ENCODE peak calls at places on chromosomes 12 and 14, in five cellular contexts. K is NCI-H187, B is Right ventricle myocardium superior, N is NCI-H774, G is mesothelial cell of epicardium. E is an unnamed sample.
A peak's percentile ranks its signal among the peaks of the same experiment; 100 is the strongest.

GRCh38 chr12:49867580-49868341 is 24.9 kb upstream of the BCDIN3D start:
- DNase-seq in G (no peak), K (no peak), B (no peak), N (no peak), E (no peak)

GRCh38 chr12:47383942-47384341 is 304.2 kb upstream of the AMIGO2 start:
- DNase-seq in N (no peak), K (no peak), B (no peak), G (no peak), E (no peak)

GRCh38 chr12:15928345-15928744 is 17.2 kb downstream of the DERA start:
- DNase-seq in G (no peak), N (no peak), B (no peak), K (no peak), E (no peak)

GRCh38 chr14:64604854-64605253 is 55.1 kb downstream of the PPP1R36 start:
- DNase-seq in K (peak; percentile 53), N (no peak), G (no peak), B (no peak), E (peak; percentile 87)

GRCh38 chr12:93922583-93923006 is 225.8 kb upstream of the PLXNC1 start:
- DNase-seq in G (no peak), N (no peak), B (no peak), K (no peak), E (no peak)

GRCh38 chr14:61247935-61248334 is 33.2 kb downstream of the TMEM30B start:
- DNase-seq in K (no peak), B (no peak), G (no peak), N (no peak), E (no peak)

GRCh38 chr12:29581641-29582040 is 84.2 kb upstream of the OVCH1 start:
- DNase-seq in N (no peak), B (no peak), K (no peak), G (no peak), E (no peak)

GRCh38 chr14:64983439-64984310 is 3.0 kb upstream of the FNTB start:
- DNase-seq in G (no peak), N (no peak), B (no peak), K (peak; percentile 22), E (peak; percentile 24)

GRCh38 chr12:99436584-99436983 is 211.0 kb upstream of the GARIN6 start:
- DNase-seq in B (no peak), N (no peak), G (no peak), K (no peak), E (no peak)

GRCh38 chr14:61262082-61262481 is 19.1 kb downstream of the TMEM30B start:
- DNase-seq in G (no peak), N (no peak), K (no peak), B (no peak), E (no peak)

GRCh38 chr12:19810213-19810612 is 370.9 kb downstream of the AEBP2 start:
- DNase-seq in B (no peak), K (no peak), N (no peak), G (no peak), E (no peak)

GRCh38 chr14:53646925-53647324 is 309.7 kb downstream of the BMP4 start:
- DNase-seq in N (no peak), B (no peak), G (no peak), K (no peak), E (no peak)

GRCh38 chr14:83988274-83988673 is 1541.7 kb upstream of the FLRT2 start:
- DNase-seq in N (no peak), K (no peak), B (no peak), G (no peak), E (no peak)

GRCh38 chr12:54022960-54023884 is 5.0 kb upstream of the HOXC6 start:
- DNase-seq in G (no peak), B (no peak), N (no peak), K (no peak), E (no peak)

GRCh38 chr12:55899035-55899434 is 28.7 kb downstream of the PYM1 start:
- DNase-seq in N (no peak), K (no peak), G (no peak), B (no peak), E (no peak)

GRCh38 chr12:22215467-22216253 is 118.8 kb downstream of the ST8SIA1 start:
- DNase-seq in B (no peak), N (no peak), G (no peak), K (no peak), E (no peak)

GRCh38 chr12:12350868-12351463 is 924 bp upstream of the MANSC1 start:
- DNase-seq in G (no peak), K (no peak), B (no peak), N (no peak), E (no peak)

GRCh38 chr12:25151476-25151875 is 43.5 kb downstream of the DNAI7 start:
- DNase-seq in G (peak; percentile 44), K (no peak), N (no peak), B (no peak), E (no peak)

GRCh38 chr12:130186631-130187269 is 24.5 kb downstream of the FZD10 start:
- DNase-seq in N (no peak), K (no peak), G (no peak), B (no peak), E (no peak)

GRCh38 chr14:95668235-95668772 is 17.9 kb upstream of the TCL1B start:
- DNase-seq in G (no peak), K (no peak), N (no peak), B (no peak), E (no peak)

GRCh38 chr14:36647827-36648753 is 13.6 kb upstream of the PAX9 start:
- DNase-seq in B (no peak), K (peak; percentile 63), G (peak; percentile 65), N (peak; percentile 66), E (peak; percentile 79)

GRCh38 chr12:127893875-127894635 is 372.9 kb upstream of the TMEM132C start:
- DNase-seq in N (no peak), B (no peak), G (no peak), K (no peak), E (no peak)

E was measured in NCI-H2107.